ENCODE peak calls at places on chromosomes 4 and X, in five cellular contexts. W, D, I, N and K are unnamed samples. For H3K27me3, the result is how much of the 10 kb centered on the place peaks cover.

GRCh38 chr4:10442976-10443375 is 14.2 kb downstream of the ZNF518B start:
- DNase-seq in I (no peak), N (no peak), D (peak), W (no peak), K (no peak)

GRCh38 chr4:53132117-53132889 is 233.6 kb downstream of the SCFD2 start:
- DNase-seq in N (no peak), D (no peak), W (no peak), I (no peak), K (no peak)

GRCh38 chr4:121709766-121710405 is 13.1 kb upstream of the ANXA5 start:
- DNase-seq in N (no peak), W (no peak), I (no peak), D (no peak), K (no peak)

GRCh38 chr4:166622425-166622977 is 611.8 kb downstream of the SPOCK3 start:
- DNase-seq in N (no peak), W (no peak), D (no peak), I (no peak), K (no peak)

GRCh38 chrX:84118315-84118714 is 69.7 kb downstream of the RPS6KA6 start:
- DNase-seq in D (no peak), N (no peak), W (no peak), I (no peak), K (no peak)

GRCh38 chr4:99945718-99946345 is 586 bp downstream of the DNAJB14 start:
- DNase-seq in I (no peak), D (no peak), N (no peak), W (no peak), K (peak)

GRCh38 chr4:9916346-9916745 is 105.0 kb downstream of the SLC2A9 start:
- DNase-seq in D (no peak), I (no peak), N (no peak), W (no peak), K (no peak)

GRCh38 chrX:56429581-56429980 is 133.8 kb upstream of the UBQLN2 start:
- DNase-seq in N (no peak), I (no peak), D (no peak), W (no peak), K (no peak)

GRCh38 chr4:81651500-81651899 is 179.8 kb upstream of the RASGEF1B start:
- DNase-seq in D (peak), I (no peak), W (no peak), N (no peak), K (no peak)

GRCh38 chr4:106032851-106033286 is 137.6 kb downstream of the NPNT start:
- DNase-seq in I (peak), D (peak), N (no peak), W (no peak), K (peak)

GRCh38 chr4:76339364-76339763 is 32.8 kb downstream of the STBD1 start:
- DNase-seq in D (no peak), W (no peak), N (no peak), I (no peak), K (no peak)

GRCh38 chrX:17563515-17563914 is 173.8 kb upstream of the SCML1 start:
- DNase-seq in I (no peak), N (no peak), W (no peak), D (peak), K (no peak)
- H3K27me3 ChIP-seq in I (under half), N (under half), W (under half), D (under half), K (under half)

GRCh38 chr4:84481077-84481878 is 17.8 kb downstream of the NKX6-1 start:
- DNase-seq in D (no peak), I (no peak), W (no peak), N (no peak), K (no peak)
- H3K27me3 ChIP-seq in D (under half), I (under half), W (half or more), N (half or more), K (under half)

GRCh38 chr4:56086561-56086960 is 137.8 kb downstream of the CEP135 start:
- DNase-seq in N (no peak), D (no peak), W (no peak), I (no peak), K (no peak)

GRCh38 chr4:56084849-56085248 is 136.1 kb downstream of the CEP135 start:
- DNase-seq in N (no peak), W (no peak), D (no peak), I (no peak), K (no peak)

GRCh38 chr4:56086073-56086521 is 137.4 kb downstream of the CEP135 start:
- DNase-seq in I (no peak), N (no peak), W (no peak), D (no peak), K (peak)

GRCh38 chr4:56080384-56080783 is 131.6 kb downstream of the CEP135 start:
- DNase-seq in N (no peak), W (no peak), I (no peak), D (no peak), K (no peak)

DNA sequence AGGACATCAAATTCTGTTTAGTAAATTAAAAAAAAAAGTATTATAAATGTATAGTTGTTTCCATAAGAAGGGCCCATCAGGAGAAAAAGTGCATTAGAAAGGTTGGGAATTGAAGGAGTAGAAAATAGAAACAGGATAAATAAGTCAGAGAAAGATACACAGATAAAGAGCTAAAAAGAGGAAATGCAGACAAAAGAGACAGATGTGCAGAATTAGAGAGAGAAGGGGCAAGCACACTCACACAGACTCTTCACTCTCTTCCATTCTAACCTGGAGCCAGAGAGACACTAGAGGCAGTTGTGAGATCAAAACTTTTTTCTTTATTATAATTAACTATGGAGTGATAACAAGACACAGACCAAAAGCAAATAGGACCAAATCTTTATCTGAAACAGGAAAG is 134.1 kb downstream of the CEP135 start:
- DNase-seq in D (no peak), N (no peak), W (no peak), I (no peak), K (no peak)
- H3K27me3 ChIP-seq in D (under half), N (under half), W (under half), I (under half), K (under half)

GRCh38 chr4:87510747-87511146 is 18.4 kb downstream of the SPARCL1 start:
- DNase-seq in W (no peak), I (no peak), D (no peak), N (no peak), K (no peak)

GRCh38 chr4:87506974-87507701 is 22.0 kb downstream of the SPARCL1 start:
- DNase-seq in I (no peak), D (peak), N (no peak), W (no peak), K (no peak)

GRCh38 chr4:87512400-87512799 is 16.8 kb downstream of the SPARCL1 start:
- DNase-seq in D (no peak), W (no peak), N (no peak), I (no peak), K (no peak)

GRCh38 chr4:87516683-87517082 is 12.5 kb downstream of the SPARCL1 start:
- DNase-seq in N (no peak), W (no peak), D (no peak), I (no peak), K (no peak)

GRCh38 chr4:87511500-87511899 is 17.7 kb downstream of the SPARCL1 start:
- DNase-seq in D (no peak), N (no peak), I (no peak), W (no peak), K (no peak)
- H3K27me3 ChIP-seq in D (under half), N (under half), I (under half), W (under half), K (under half)

GRCh38 chr4:784401-785331 is 41.3 kb downstream of the CPLX1 start:
- DNase-seq in W (no peak), D (no peak), I (no peak), N (no peak), K (no peak)
- H3K27me3 ChIP-seq in W (under half), D (under half), I (under half), N (under half), K (under half)

DNA sequence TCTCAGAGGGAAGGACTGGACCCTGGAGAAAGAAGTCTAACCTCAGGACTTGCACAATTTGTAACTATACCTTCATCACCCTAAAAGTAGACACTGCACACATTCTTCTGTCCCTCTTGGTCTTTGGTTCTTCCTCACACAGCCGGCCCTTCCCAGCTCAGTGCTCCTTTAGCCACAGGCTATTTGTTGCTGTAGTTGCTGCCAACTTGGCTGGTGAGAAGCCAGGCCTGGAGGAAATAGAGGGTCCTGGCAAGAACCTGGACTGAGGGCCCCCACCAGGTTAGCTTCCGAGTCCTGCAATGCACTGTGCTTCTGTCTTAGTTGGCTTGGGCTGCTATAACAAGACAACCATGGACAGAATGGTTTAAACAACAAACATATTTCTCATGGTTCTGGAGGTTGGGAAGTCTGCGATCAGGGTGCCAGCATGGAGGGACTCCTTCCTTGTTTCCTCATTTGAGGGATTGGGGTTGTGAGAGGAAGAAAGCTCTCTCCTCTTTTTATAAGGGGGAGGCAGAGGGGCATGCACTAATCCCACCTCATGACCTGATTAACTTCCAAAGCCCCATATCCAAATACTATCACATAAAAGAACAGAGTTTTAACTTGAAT is 4.4 kb upstream of the FGF5 start:
- DNase-seq in I (no peak), D (no peak), N (no peak), W (no peak), K (no peak)
- H3K27me3 ChIP-seq in I (under half), D (under half), N (under half), W (under half), K (under half)

GRCh38 chr4:1991087-1991486 is 17.7 kb downstream of the NELFA start:
- DNase-seq in I (no peak), W (no peak), N (no peak), D (no peak), K (no peak)

GRCh38 chr4:1991596-1992434 is 17.0 kb downstream of the NELFA start:
- DNase-seq in I (no peak), N (no peak), W (no peak), D (no peak), K (no peak)

GRCh38 chr4:1989533-1990347 is 19.0 kb downstream of the NELFA start:
- DNase-seq in D (no peak), W (peak), N (no peak), I (no peak), K (no peak)

GRCh38 chr4:1990348-1990645 is 18.5 kb downstream of the NELFA start:
- DNase-seq in D (no peak), W (no peak), I (no peak), N (no peak), K (no peak)

GRCh38 chr4:1990676-1991075 is 18.1 kb downstream of the NELFA start:
- DNase-seq in W (no peak), D (no peak), N (no peak), I (no peak), K (no peak)
- H3K27me3 ChIP-seq in W (under half), D (under half), N (under half), I (under half), K (under half)

GRCh38 chrX:113529425-113530013 is 688.9 kb upstream of the AMOT start:
- DNase-seq in N (no peak), W (no peak), D (no peak), I (no peak), K (no peak)
- H3K27me3 ChIP-seq in N (under half), W (under half), D (under half), I (under half), K (under half)